ENCODE peak calls at places on chromosome 19, in five cellular contexts. R is left lung; U is neuronal stem cell; A is CD4-positive, alpha-beta memory T cell; C is CD8-positive, alpha-beta T cell. V is an unnamed sample.
A peak's percentile ranks its signal among the peaks of the same experiment; 100 is the strongest.

GRCh38 chr19:7547153-7547552 is 11.6 kb downstream of the PNPLA6 start:
- DNase-seq in R (no peak), U (no peak), A (no peak), C (no peak), V (no peak)

GRCh38 chr19:38245826-38246498 is 10.2 kb downstream of the PPP1R14A start:
- DNase-seq in R (no peak), U (no peak), A (no peak), C (no peak), V (no peak)

GRCh38 chr19:38255759-38256052 is 468 bp downstream of the PPP1R14A start:
- DNase-seq in R (no peak), U (no peak), A (no peak), C (no peak), V (no peak)

GRCh38 chr19:21571316-21571715 is 65.9 kb downstream of the ZNF429 start:
- DNase-seq in R (no peak), U (no peak), A (no peak), C (no peak), V (no peak)

GRCh38 chr19:33813391-33814101 is 16.9 kb downstream of the KCTD15 start:
- DNase-seq in R (no peak), U (no peak), A (no peak), C (no peak), V (no peak)

GRCh38 chr19:19528721-19529490 is at the start of gene YJEFN3:
- DNase-seq in R (no peak), U (no peak), A (no peak), C (no peak), V (no peak)

GRCh38 chr19:42280761-42281174 is 11.7 kb downstream of the CIC start:
- DNase-seq in R (no peak), U (no peak), A (no peak), C (no peak), V (no peak)

GRCh38 chr19:38135150-38135998 is 88.6 kb downstream of the DPF1 start:
- DNase-seq in R (no peak), U (peak; percentile 20), A (no peak), C (no peak), V (no peak)

GRCh38 chr19:23273022-23273593 is 22.9 kb upstream of the ZNF724 start:
- DNase-seq in R (no peak), U (no peak), A (peak; percentile 15), C (no peak), V (no peak)

GRCh38 chr19:3335431-3336350 is 30.7 kb upstream of the NFIC start:
- DNase-seq in R (peak; percentile 57), U (no peak), A (no peak), C (no peak), V (no peak)

DNA sequence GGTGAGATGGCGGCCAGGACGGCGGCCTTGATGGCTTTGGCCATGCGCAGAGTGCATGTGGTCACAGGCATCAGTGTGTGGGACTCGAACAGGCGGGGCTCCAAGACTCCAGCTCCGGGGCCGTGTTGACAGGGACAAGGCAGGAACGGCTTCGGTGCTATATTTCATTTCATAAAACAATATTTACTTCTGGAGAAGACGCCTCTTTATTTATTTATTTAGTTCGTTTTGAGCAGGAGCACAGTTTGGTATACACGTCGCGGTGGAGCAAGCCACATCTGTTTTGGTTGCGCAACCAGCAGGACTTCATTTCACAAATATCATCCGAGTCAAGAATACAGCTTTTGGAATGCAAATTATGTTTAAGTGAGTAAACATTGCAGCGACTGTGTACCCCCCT is 166.7 kb upstream of the TSHZ3 start:
- DNase-seq in R (no peak), U (no peak), A (no peak), C (no peak), V (no peak)
- H3K4me3 ChIP-seq in R (no peak overlapping the region), U (no peak overlapping the region), A (no peak overlapping the region), C (no peak overlapping the region), V (no peak overlapping the region)

GRCh38 chr19:17555929-17556813 is 722 bp downstream of the COLGALT1 start:
- DNase-seq in R (peak; percentile 92), U (peak; percentile 27), A (no peak), C (peak; percentile 62), V (no peak)

GRCh38 chr19:17556995-17557394 is 1.5 kb downstream of the COLGALT1 start:
- DNase-seq in R (no peak), U (no peak), A (no peak), C (no peak), V (no peak)

GRCh38 chr19:17554968-17555479 is 425 bp upstream of the COLGALT1 start:
- DNase-seq in R (no peak), U (no peak), A (no peak), C (no peak), V (no peak)

GRCh38 chr19:17555480-17555928 is at the start of gene COLGALT1:
- DNase-seq in R (peak; percentile 100), U (peak; percentile 96), A (peak; percentile 96), C (peak; percentile 98), V (peak; percentile 97)

DNA sequence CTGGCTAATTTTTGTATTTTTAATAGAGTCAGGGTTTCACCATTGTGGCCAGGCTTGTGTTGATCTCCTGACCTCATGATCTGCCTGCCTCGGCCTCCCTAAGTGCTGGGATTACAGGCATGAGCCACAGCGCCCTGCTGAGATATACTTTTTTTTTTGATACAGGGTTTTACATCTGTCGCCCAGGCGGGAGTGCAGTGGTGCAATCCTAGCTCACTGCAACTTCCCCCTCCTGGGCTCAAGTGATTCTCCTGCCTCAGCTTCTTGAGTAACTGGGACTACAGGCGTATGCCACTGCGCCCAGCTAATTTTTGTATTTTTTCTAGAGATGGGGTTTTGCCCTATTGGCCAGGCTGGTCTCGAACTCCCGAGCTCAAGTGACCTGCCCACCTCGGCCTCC is 2.0 kb downstream of the COLGALT1 start:
- DNase-seq in R (peak; percentile 81), U (no peak), A (no peak), C (no peak), V (no peak)
- H3K4me3 ChIP-seq in R (no peak overlapping the region), U (no peak overlapping the region), A (no peak overlapping the region), C (no peak overlapping the region), V (no peak overlapping the region)

DNA sequence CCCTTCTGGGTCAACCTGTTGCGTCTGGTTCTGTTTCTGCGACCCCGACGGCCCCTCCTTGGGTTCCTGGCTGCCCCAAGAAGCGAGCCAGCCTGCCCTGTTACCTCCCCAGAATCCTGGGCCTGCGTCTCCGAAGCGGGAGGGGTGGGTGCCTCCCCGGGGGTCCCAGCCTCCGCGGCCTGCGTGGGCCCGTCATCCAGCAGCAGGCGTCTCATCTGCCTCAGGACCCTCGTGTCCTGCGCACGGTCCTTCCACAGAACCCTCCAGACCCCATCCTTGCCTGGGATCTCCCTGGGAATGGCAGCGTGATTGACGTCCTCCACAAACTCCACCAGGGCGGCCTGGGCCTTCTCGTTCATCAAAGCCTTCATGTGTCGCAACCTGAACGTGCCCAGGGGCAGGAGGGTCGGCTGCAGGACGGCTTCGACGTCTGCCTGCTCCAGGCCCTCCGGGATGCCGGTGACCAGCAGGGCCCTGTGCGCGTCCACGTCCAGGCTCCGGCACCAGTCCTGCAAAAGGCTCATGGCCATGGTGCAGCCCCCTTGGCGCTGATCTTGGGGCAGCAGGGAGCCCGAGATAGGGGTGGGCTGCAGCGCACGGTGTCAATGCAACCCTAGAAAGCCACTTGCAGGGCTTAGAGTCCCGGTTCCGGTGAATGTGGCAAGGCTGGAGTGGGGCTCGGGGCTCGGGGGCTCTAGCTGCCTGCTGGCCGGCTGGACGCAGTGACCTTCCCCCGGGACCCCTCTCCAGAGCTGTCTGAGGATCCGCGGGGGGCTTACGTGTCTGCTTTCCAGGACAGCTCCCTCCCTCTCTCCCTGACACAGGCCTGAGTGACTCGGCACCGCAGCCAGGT is 505 bp downstream of the PNMA8B start:
- DNase-seq in R (peak; percentile 67), U (no peak), A (no peak), C (no peak), V (no peak)
- H3K4me3 ChIP-seq in R (peak overlapping the region; percentile 25), U (peak overlapping the region; percentile 60), A (no peak overlapping the region), C (no peak overlapping the region), V (peak overlapping the region; percentile 43)

DNA sequence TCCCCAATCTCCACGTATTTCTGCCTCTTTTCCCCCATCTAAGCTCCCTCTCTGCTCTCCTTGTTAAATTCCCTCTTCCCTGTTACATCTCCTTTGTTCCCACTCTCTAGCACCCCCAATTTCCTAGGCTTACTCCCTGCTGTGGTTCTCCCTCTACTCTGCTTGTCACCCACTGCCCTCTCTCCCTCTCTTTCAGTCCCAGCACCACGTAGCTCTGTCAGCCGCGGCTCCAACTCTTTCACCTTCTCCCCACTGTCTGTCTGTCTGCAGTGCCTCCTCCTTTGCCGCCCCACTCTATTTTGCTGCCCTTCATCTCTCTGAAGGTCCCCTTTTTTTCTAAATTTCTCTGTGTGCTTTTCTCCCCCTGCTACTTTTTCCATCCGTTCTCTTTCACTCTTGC is 1.0 kb downstream of the ZNF841 start:
- DNase-seq in R (no peak), U (no peak), A (no peak), C (no peak), V (no peak)
- H3K4me3 ChIP-seq in R (peak overlapping the region; percentile 82), U (peak overlapping the region; percentile 66), A (peak overlapping the region; percentile 98), C (peak overlapping the region; percentile 99), V (peak overlapping the region; percentile 81)

GRCh38 chr19:53991224-53992113 is at the start of gene CACNG6:
- DNase-seq in R (peak; percentile 65), U (peak; percentile 43), A (no peak), C (no peak), V (no peak)
- H3K4me3 ChIP-seq in R (no peak within 1 kb of the TSS), U (peak within 1 kb of the TSS; percentile 42), A (no peak within 1 kb of the TSS), C (no peak within 1 kb of the TSS), V (peak within 1 kb of the TSS; percentile 32)

GRCh38 chr19:9721861-9722260 is 46.7 kb downstream of the ZNF846 start:
- DNase-seq in R (no peak), U (peak; percentile 37), A (no peak), C (no peak), V (no peak)

GRCh38 chr19:9724157-9724556 is 44.4 kb downstream of the ZNF846 start:
- DNase-seq in R (no peak), U (no peak), A (no peak), C (no peak), V (no peak)

GRCh38 chr19:9720541-9720940 is 45.6 kb upstream of the ZNF562 start:
- DNase-seq in R (no peak), U (peak; percentile 30), A (no peak), C (no peak), V (no peak)
- H3K4me3 ChIP-seq in R (no peak overlapping the region), U (no peak overlapping the region), A (no peak overlapping the region), C (no peak overlapping the region), V (no peak overlapping the region)

GRCh38 chr19:43316591-43317319 is 36.7 kb upstream of the CD177 start:
- DNase-seq in R (no peak), U (no peak), A (no peak), C (no peak), V (no peak)
- H3K4me3 ChIP-seq in R (no peak overlapping the region), U (no peak overlapping the region), A (no peak overlapping the region), C (no peak overlapping the region), V (no peak overlapping the region)

GRCh38 chr19:5559804-5560133 is 8.0 kb downstream of the TINCR start:
- DNase-seq in R (no peak), U (no peak), A (no peak), C (no peak), V (no peak)
- H3K4me3 ChIP-seq in R (no peak overlapping the region), U (no peak overlapping the region), A (no peak overlapping the region), C (no peak overlapping the region), V (no peak overlapping the region)

GRCh38 chr19:991174-991931 is 7.2 kb downstream of the WDR18 start:
- DNase-seq in R (peak; percentile 86), U (no peak), A (peak; percentile 30), C (no peak), V (no peak)

GRCh38 chr19:991932-992669 is 8.0 kb downstream of the WDR18 start:
- DNase-seq in R (peak; percentile 79), U (no peak), A (no peak), C (no peak), V (no peak)

GRCh38 chr19:993831-994393 is 6.3 kb upstream of the GRIN3B start:
- DNase-seq in R (peak; percentile 71), U (no peak), A (no peak), C (no peak), V (no peak)

GRCh38 chr19:993361-993830 is 6.8 kb upstream of the GRIN3B start:
- DNase-seq in R (peak; percentile 79), U (no peak), A (no peak), C (no peak), V (no peak)

GRCh38 chr19:992670-993055 is 7.6 kb upstream of the GRIN3B start:
- DNase-seq in R (no peak), U (no peak), A (no peak), C (no peak), V (no peak)
- H3K4me3 ChIP-seq in R (no peak overlapping the region), U (no peak overlapping the region), A (no peak overlapping the region), C (no peak overlapping the region), V (no peak overlapping the region)